ENCODE peak calls at places on chromosome 5, in four cellular contexts. C, U, P and D are unnamed samples.
A peak's percentile ranks its signal among the peaks of the same experiment; 100 is the strongest.

GRCh38 chr5:181042722-181043121 is 2.7 kb downstream of the BTNL9 start:
- DNase-seq in P (no peak), U (no peak), C (no peak), D (no peak)

GRCh38 chr5:91641730-91642350 is 258.7 kb upstream of the ARRDC3 start:
- DNase-seq in C (no peak), P (no peak), U (peak; percentile 18), D (peak; percentile 42)

GRCh38 chr5:105414067-105414466 is 1851.5 kb upstream of the NUDT12 start:
- DNase-seq in P (no peak), U (no peak), C (no peak), D (no peak)

GRCh38 chr5:101425345-101425744 is 522.3 kb upstream of the ST8SIA4 start:
- DNase-seq in U (no peak), P (no peak), C (no peak), D (no peak)

GRCh38 chr5:28544501-28544900 is 1506.1 kb upstream of the CDH9 start:
- DNase-seq in P (no peak), U (no peak), C (no peak), D (no peak)

GRCh38 chr5:135038829-135039525 is 4.9 kb upstream of the PITX1 start:
- DNase-seq in U (no peak), C (no peak), P (no peak), D (no peak)

GRCh38 chr5:19608434-19608833 is 379.6 kb downstream of the CDH18 start:
- DNase-seq in P (no peak), C (no peak), U (no peak), D (peak; percentile 50)

GRCh38 chr5:126198509-126198908 is 224.7 kb upstream of the GRAMD2B start:
- DNase-seq in P (no peak), U (no peak), C (no peak), D (no peak)

GRCh38 chr5:175734501-175734900 is 76.6 kb downstream of the HRH2 start:
- DNase-seq in C (no peak), P (no peak), U (no peak), D (no peak)